ENCODE peak calls at places on chromosomes 2 and 18, in nine cellular contexts. V is activated CD8-positive, alpha-beta memory T cell treated with anti-CD3 and anti-CD28 coated beads, Interleukin-2, amount 50 U/mL, for 48 hours; Y is NCI-H2081; A is transverse colon; Z is H4; P is endothelial cell of umbilical vein; L is iPS DF 6.9; N is stimulated activated CD4-positive, alpha-beta T cell treated with anti-CD3 and anti-CD28 coated beads, Interleukin-1b, Interleukin-23, amount 100 ng/mL, for 48 hours; D is HL-60. J is an unnamed sample.

GRCh38 chr2:178108176-178108575 is 4.1 kb upstream of the RBM45 start:
- DNase-seq in L (no peak), A (no peak), D (no peak), V (no peak), N (no peak), Z (no peak), P (no peak), Y (no peak), J (no peak)

GRCh38 chr18:13797157-13797611 is 26.8 kb upstream of the MC5R start:
- DNase-seq in A (no peak), L (no peak), D (no peak), V (no peak), N (no peak), Y (no peak), Z (no peak), P (peak; percentile 80), J (no peak)

GRCh38 chr2:111106720-111107119 is 14.0 kb upstream of the BCL2L11 start:
- DNase-seq in A (no peak), Z (no peak), N (peak; percentile 21), Y (no peak), V (no peak), L (no peak), D (no peak), P (no peak), J (no peak)

GRCh38 chr2:172234716-172235661 is 132.3 kb upstream of the DLX2 start:
- DNase-seq in L (no peak), N (no peak), P (peak; percentile 45), D (no peak), Y (peak; percentile 90), A (peak; percentile 74), Z (no peak), V (peak; percentile 62), J (peak; percentile 47)

GRCh38 chr2:100655936-100656534 is 93.2 kb downstream of the PDCL3 start:
- DNase-seq in L (no peak), P (no peak), A (no peak), N (no peak), V (no peak), Y (no peak), D (no peak), Z (no peak), J (no peak)

GRCh38 chr2:72993147-72993546 is 75.8 kb downstream of the EMX1 start:
- DNase-seq in P (peak; percentile 51), D (peak; percentile 13), A (no peak), L (peak; percentile 64), V (peak; percentile 58), Z (no peak), Y (peak; percentile 30), N (no peak), J (peak; percentile 42)

GRCh38 chr18:74901347-74902169 is 303.9 kb downstream of the ZNF407 start:
- DNase-seq in Y (peak; percentile 45), N (no peak), A (no peak), Z (no peak), L (no peak), P (no peak), D (no peak), V (no peak), J (no peak)

GRCh38 chr2:224887159-224887558 is 155.1 kb downstream of the DOCK10 start:
- DNase-seq in Z (peak; percentile 13), A (no peak), V (no peak), P (no peak), Y (no peak), L (no peak), N (no peak), D (no peak), J (peak; percentile 33)

GRCh38 chr2:240462073-240462703 is 26.7 kb downstream of the GPC1 start:
- DNase-seq in V (peak; percentile 43), Z (no peak), A (peak; percentile 6), P (no peak), Y (no peak), L (no peak), N (no peak), D (no peak), J (peak; percentile 2)

GRCh38 chr2:73739101-73739500 is 2.0 kb upstream of the TPRKB start:
- DNase-seq in Z (no peak), N (no peak), A (no peak), L (no peak), D (no peak), Y (no peak), V (no peak), P (no peak), J (no peak)

GRCh38 chr18:22191986-22192385 is 22.6 kb downstream of the GATA6 start:
- DNase-seq in L (no peak), A (no peak), N (no peak), Y (no peak), V (no peak), D (no peak), Z (no peak), P (peak; percentile 80), J (no peak)

GRCh38 chr2:42547446-42548295 is 20.8 kb upstream of the MTA3 start:
- DNase-seq in A (no peak), V (no peak), N (no peak), P (no peak), L (no peak), Z (no peak), Y (no peak), D (no peak), J (no peak)

GRCh38 chr18:8826971-8827370 is 121.6 kb downstream of the MTCL1 start:
- DNase-seq in N (no peak), P (no peak), Z (no peak), D (no peak), V (no peak), A (no peak), Y (no peak), L (no peak), J (no peak)

GRCh38 chr2:203489531-203489930 is 45.6 kb downstream of the RAPH1 start:
- DNase-seq in P (no peak), D (no peak), V (no peak), N (no peak), Z (no peak), L (no peak), A (no peak), Y (no peak), J (no peak)